ENCODE peak calls at places on chromosomes 5 and 9, in eight cellular contexts. G is right atrium auricular region, T is fibroblast of lung, Z is IMR-90, P is OCI-LY7, M is stomach, A is lower lobe of right lung, H is heart left ventricle. L is an unnamed sample. For H3K4me1, the result is how much of the 10 kb centered on the place peaks cover.

GRCh38 chr9:88523056-88523455 is 11.9 kb upstream of the NXNL2 start:
- DNase-seq in A (peak), H (no peak), P (no peak), Z (peak), T (no peak), M (no peak), G (no peak), L (peak)

GRCh38 chr9:111598730-111599091 is 736 bp downstream of the PTGR1 start:
- DNase-seq in G (peak), Z (peak), P (no peak), M (peak), T (peak), H (peak), A (peak), L (no peak)

GRCh38 chr9:136692190-136693134 is 5.2 kb upstream of the AGPAT2 start:
- DNase-seq in P (no peak), A (no peak), G (no peak), T (no peak), Z (no peak), M (no peak), H (no peak), L (peak)

GRCh38 chr9:77945798-77946197 is 85.8 kb downstream of the GNAQ start:
- DNase-seq in H (no peak), G (no peak), Z (peak), M (no peak), P (no peak), T (no peak), A (no peak), L (no peak)

GRCh38 chr9:100445161-100445902 is 18.4 kb downstream of the MSANTD3 start:
- DNase-seq in T (no peak), G (no peak), A (no peak), M (no peak), P (no peak), H (no peak), Z (no peak), L (no peak)

GRCh38 chr5:56552612-56553268 is 262.6 kb upstream of the MAP3K1 start:
- DNase-seq in M (no peak), Z (peak), T (no peak), G (no peak), A (no peak), P (no peak), H (no peak), L (no peak)

GRCh38 chr9:73133042-73133651 is 18.5 kb upstream of the ANXA1 start:
- DNase-seq in M (no peak), P (peak), A (no peak), G (no peak), Z (no peak), T (no peak), H (no peak), L (no peak)

GRCh38 chr5:168707646-168708300 is 128.6 kb upstream of the PANK3 start:
- DNase-seq in Z (no peak), P (no peak), H (no peak), A (no peak), T (no peak), M (no peak), G (no peak), L (no peak)

GRCh38 chr9:84187090-84187489 is 153.5 kb downstream of the SLC28A3 start:
- DNase-seq in G (no peak), A (no peak), H (no peak), Z (no peak), P (no peak), M (no peak), T (no peak), L (no peak)

GRCh38 chr5:143352691-143353090 is 50.8 kb downstream of the NR3C1 start:
- DNase-seq in P (no peak), G (no peak), Z (no peak), A (no peak), H (no peak), T (no peak), M (no peak), L (no peak)

GRCh38 chr5:5288236-5288635 is 134.2 kb upstream of the ICE1 start:
- DNase-seq in M (no peak), A (no peak), G (no peak), Z (peak), H (no peak), T (no peak), P (no peak), L (no peak)

GRCh38 chr5:36301858-36302603 is at the start of gene RANBP3L:
- DNase-seq in T (peak), H (no peak), P (peak), A (no peak), G (no peak), M (peak), Z (peak), L (no peak)

GRCh38 chr5:91998774-91999173 is 615.7 kb upstream of the ARRDC3 start:
- DNase-seq in A (no peak), T (no peak), M (no peak), Z (no peak), G (no peak), P (no peak), H (no peak), L (no peak)

GRCh38 chr5:88662801-88663360 is 220.1 kb downstream of the MEF2C start:
- DNase-seq in G (no peak), H (no peak), Z (no peak), A (no peak), P (no peak), T (no peak), M (no peak), L (no peak)

GRCh38 chr5:150112211-150113046 is 26.1 kb upstream of the CSF1R start:
- DNase-seq in G (peak), A (no peak), Z (peak), H (peak), T (peak), M (peak), P (no peak), L (peak)

GRCh38 chr5:73985145-73985544 is 359.1 kb downstream of the ARHGEF28 start:
- DNase-seq in G (no peak), T (peak), A (no peak), M (no peak), P (no peak), H (no peak), Z (peak), L (no peak)

GRCh38 chr5:145827275-145827674 is 7.9 kb downstream of the PRELID2 start:
- DNase-seq in P (no peak), T (no peak), A (no peak), H (no peak), M (no peak), G (no peak), Z (no peak), L (no peak)

GRCh38 chr9:131612851-131613250 is 67.5 kb downstream of the PRRT1B start:
- DNase-seq in A (no peak), T (no peak), Z (no peak), G (no peak), M (no peak), P (no peak), H (no peak), L (no peak)

GRCh38 chr5:127774221-127774620 is 71.0 kb downstream of the CCDC192 start:
- DNase-seq in P (no peak), M (no peak), A (no peak), Z (no peak), G (no peak), H (no peak), T (no peak), L (no peak)

GRCh38 chr5:11027660-11028059 is 266.6 kb upstream of the DAP start:
- DNase-seq in T (no peak), P (no peak), Z (no peak), H (no peak), A (no peak), M (no peak), G (no peak), L (no peak)

GRCh38 chr9:81592890-81593271 is 96.5 kb downstream of the TLE1 start:
- DNase-seq in A (no peak), M (no peak), H (peak), P (no peak), T (no peak), Z (no peak), G (peak), L (peak)
- H3K4me1 ChIP-seq in A (under half), M (half or more), H (under half), P (under half), T (under half), Z (under half), G (under half), L (under half)

GRCh38 chr5:16842916-16843315 is 93.2 kb downstream of the MYO10 start:
- DNase-seq in P (no peak), Z (no peak), G (no peak), H (no peak), T (peak), M (no peak), A (no peak), L (peak)

GRCh38 chr5:16849821-16850220 is 86.3 kb downstream of the MYO10 start:
- DNase-seq in A (no peak), P (no peak), G (no peak), T (no peak), Z (no peak), M (no peak), H (no peak), L (no peak)

GRCh38 chr5:16849181-16849580 is 86.9 kb downstream of the MYO10 start:
- DNase-seq in A (no peak), M (no peak), Z (no peak), P (no peak), H (no peak), T (no peak), G (no peak), L (no peak)

GRCh38 chr5:16841416-16841815 is 94.7 kb downstream of the MYO10 start:
- DNase-seq in T (no peak), G (no peak), M (no peak), H (no peak), Z (no peak), P (no peak), A (no peak), L (no peak)

GRCh38 chr5:16844952-16845351 is 91.1 kb downstream of the MYO10 start:
- DNase-seq in M (no peak), A (no peak), G (no peak), H (no peak), Z (no peak), P (no peak), T (no peak), L (no peak)
- TF ChIP-seq CTCF in M (no peak), A (no peak), G (no peak), H (no peak), Z (no peak), P (peak), T (peak), L (no peak)

GRCh38 chr5:158514961-158515359 is 584.8 kb downstream of the EBF1 start:
- DNase-seq in G (no peak), M (no peak), T (peak), P (no peak), Z (no peak), H (no peak), A (no peak), L (no peak)

GRCh38 chr5:158511454-158511853 is 588.3 kb downstream of the EBF1 start:
- DNase-seq in T (no peak), M (no peak), P (peak), Z (no peak), H (no peak), G (no peak), A (no peak), L (no peak)

GRCh38 chr5:158516521-158516920 is 583.2 kb downstream of the EBF1 start:
- DNase-seq in P (no peak), H (no peak), A (no peak), T (no peak), M (no peak), Z (no peak), G (no peak), L (no peak)

GRCh38 chr5:158514353-158514960 is 585.3 kb downstream of the EBF1 start:
- DNase-seq in H (no peak), Z (peak), G (no peak), T (peak), A (no peak), M (no peak), P (no peak), L (no peak)

GRCh38 chr5:158513490-158514301 is 586.0 kb downstream of the EBF1 start:
- DNase-seq in T (peak), Z (no peak), P (peak), M (no peak), G (no peak), H (no peak), A (no peak), L (no peak)
- H3K4me3 ChIP-seq in T (no peak), Z (no peak), P (peak), M (no peak), G (no peak), H (no peak), A (no peak), L (no peak)

DNA sequence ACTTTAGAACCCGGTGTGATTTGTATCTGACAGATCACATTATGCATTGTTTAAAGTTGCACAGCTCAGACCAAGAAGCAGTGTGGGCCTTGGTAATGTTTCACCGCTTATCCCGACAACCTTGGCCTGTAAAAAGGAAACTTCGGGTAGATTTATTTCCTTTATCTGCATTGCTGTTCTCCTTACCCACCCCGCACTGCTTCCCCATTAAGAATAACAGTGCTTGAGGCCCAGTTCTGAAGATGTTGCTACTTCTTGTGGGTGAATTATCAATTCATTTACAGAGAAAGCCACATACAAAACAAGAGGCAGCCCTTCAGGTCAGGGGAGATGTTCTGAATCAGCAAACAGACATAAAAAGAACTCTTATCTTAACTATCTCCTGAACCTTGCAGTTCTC is 8.4 kb downstream of the SMARCA2 start:
- DNase-seq in M (no peak), P (no peak), Z (no peak), T (no peak), G (no peak), A (no peak), H (no peak), L (no peak)
- H3K4me1 ChIP-seq in M (half or more), P (under half), Z (under half), T (under half), G (half or more), A (half or more), H (half or more), L (under half)

GRCh38 chr5:141560725-141561483 is 57.9 kb downstream of the DIAPH1 start:
- DNase-seq in T (peak), H (peak), G (peak), M (peak), P (no peak), Z (peak), A (peak), L (peak)
- TF ChIP-seq CTCF in T (peak), H (peak), G (peak), M (peak), P (peak), Z (peak), A (peak), L (peak)

DNA sequence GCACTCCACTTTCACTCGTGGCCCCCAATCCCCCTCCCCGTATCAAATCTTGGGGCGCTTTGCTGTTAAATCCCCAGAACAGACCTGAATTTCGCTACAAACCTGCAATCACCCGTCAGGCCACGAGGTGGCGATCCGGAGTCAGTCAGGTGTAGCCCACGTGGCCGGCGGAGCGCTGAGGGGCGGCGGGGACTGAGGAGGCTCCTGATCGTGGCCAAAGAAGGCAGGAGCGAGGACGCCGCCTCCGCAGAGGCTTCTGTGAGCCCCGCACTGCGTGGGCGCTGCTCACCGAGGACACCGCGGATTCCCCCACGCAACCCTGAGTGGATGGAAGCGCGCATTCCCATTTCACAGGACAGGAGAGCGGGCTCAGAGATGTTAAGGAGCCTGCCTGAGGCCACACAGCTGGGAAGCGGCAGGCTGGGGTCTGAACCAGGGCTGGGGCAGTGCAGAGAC is 91.6 kb downstream of the LMX1B start:
- DNase-seq in P (peak), Z (peak), T (peak), M (peak), H (peak), G (peak), A (peak), L (peak)
- H3K4me3 ChIP-seq in P (no peak), Z (no peak), T (no peak), M (peak), H (peak), G (no peak), A (peak), L (no peak)

GRCh38 chr9:110109331-110110110 is 98.4 kb downstream of the C9orf152 start:
- DNase-seq in A (no peak), Z (no peak), T (peak), M (no peak), G (no peak), P (no peak), H (no peak), L (no peak)
- H3K4me1 ChIP-seq in A (under half), Z (under half), T (under half), M (under half), G (under half), P (half or more), H (half or more), L (under half)

DNA sequence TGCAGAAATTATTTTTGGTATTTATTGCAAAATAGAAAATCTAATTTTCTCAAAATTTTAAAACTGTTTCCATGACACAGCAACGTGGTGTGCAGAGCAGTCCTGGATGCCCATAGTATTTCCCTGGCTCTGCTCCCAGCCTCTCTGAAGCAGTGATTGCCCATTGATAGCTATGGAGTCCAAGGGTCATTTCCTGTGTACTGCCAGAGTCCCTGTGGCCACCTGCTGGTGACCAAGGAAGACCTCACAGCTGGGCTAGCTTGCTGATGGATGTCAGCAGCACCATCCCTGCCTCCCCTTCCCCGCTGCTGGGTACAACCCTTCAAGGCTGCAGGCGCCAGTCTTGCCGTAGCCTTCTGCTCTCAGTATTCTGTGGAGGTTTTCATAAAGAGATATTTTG is 184.1 kb downstream of the DIRAS2 start:
- DNase-seq in H (no peak), Z (no peak), G (no peak), T (no peak), M (peak), A (no peak), P (no peak), L (no peak)
- TF ChIP-seq CTCF in H (no peak), Z (no peak), G (no peak), T (no peak), M (no peak), A (no peak), P (no peak), L (peak)

DNA sequence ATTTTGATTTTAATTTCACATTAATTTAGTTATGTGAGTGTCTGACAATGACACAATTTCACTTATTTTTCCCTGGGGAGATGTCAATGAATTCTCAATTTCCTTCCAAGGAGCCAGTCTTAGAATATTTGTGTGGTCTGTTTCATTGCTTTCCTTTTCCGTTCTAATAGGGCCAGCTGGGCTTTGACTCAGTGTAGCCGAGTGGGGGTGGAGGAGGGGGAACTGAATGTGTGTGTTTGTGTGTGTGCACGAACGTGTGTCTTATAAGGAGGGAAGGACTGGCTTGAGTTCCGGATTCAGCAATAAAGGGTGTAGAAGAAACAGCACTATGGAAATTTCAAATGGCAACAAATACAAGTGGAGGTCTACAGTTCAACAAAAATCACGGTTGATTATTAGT is 100.1 kb downstream of the BASP1 start:
- DNase-seq in H (no peak), G (no peak), M (no peak), T (no peak), P (peak), A (no peak), Z (no peak), L (no peak)
- H3K4me3 ChIP-seq in H (no peak), G (no peak), M (no peak), T (no peak), P (peak), A (no peak), Z (no peak), L (no peak)

DNA sequence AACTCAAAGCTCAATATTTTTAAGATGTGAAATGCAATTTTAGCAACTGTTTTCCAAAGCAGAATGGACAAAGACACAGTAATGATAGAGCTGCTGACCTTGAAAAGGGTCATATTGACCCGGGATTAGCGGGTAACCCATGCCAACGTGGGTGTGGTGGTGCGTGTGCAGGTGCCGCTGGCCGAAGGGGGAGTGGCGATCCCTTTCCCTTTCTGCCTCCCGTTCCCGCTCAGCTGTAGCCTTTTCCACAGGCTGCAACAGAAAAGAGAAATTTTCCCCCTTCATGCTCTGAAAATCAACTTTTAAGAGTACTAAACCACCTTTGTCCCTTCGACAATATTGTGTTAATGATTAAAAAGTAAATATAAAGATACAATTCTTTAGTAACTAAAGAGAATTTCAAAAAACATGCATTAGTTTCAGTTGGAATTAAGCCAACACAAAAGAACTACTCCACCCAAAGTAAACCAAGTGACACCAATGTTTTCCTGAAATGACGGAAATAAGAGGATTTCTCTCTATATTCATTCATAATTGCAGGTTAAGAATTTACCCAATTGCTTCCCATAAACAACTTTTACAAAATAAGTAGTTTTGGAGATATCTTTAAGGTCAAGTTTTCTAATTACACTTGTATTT is 105.2 kb downstream of the ZNF608 start:
- DNase-seq in M (peak), G (no peak), T (no peak), H (no peak), A (no peak), Z (no peak), P (no peak), L (peak)
- H3K4me1 ChIP-seq in M (under half), G (under half), T (under half), H (under half), A (under half), Z (under half), P (under half), L (under half)

L was measured in kidney.